ENCODE peak calls at places on chromosome 10, in seven cellular contexts. G, R, B, O, I, L and M are unnamed samples.

GRCh38 chr10:30455816-30456215 is 21.8 kb downstream of the MAP3K8 start:
- DNase-seq in O (no peak), I (no peak), B (no peak), R (no peak), G (no peak), L (no peak), M (no peak)

GRCh38 chr10:31090894-31091607 is 59.4 kb upstream of the ZNF438 start:
- DNase-seq in I (no peak), B (no peak), O (no peak), G (no peak), L (no peak), R (peak; percentile 12), M (no peak)

GRCh38 chr10:99368646-99369045 is 39.5 kb downstream of the CNNM1 start:
- DNase-seq in R (no peak), O (no peak), I (no peak), G (peak; percentile 27), L (peak; percentile 46), B (peak; percentile 82), M (peak; percentile 40)

GRCh38 chr10:78763651-78764395 is 304.9 kb upstream of the ZMIZ1 start:
- DNase-seq in G (no peak), L (no peak), R (peak; percentile 22), O (no peak), I (no peak), B (no peak), M (no peak)

GRCh38 chr10:82811621-82812020 is 936.6 kb downstream of the NRG3 start:
- DNase-seq in L (peak; percentile 60), G (no peak), R (no peak), B (peak; percentile 32), O (no peak), I (peak; percentile 56), M (peak; percentile 24)

GRCh38 chr10:80204193-80204714 is 1.1 kb downstream of the ANXA11 start:
- DNase-seq in I (no peak), L (peak; percentile 82), R (no peak), O (peak; percentile 82), G (peak; percentile 16), B (peak; percentile 76), M (peak; percentile 45)

GRCh38 chr10:22700489-22700888 is 13.9 kb downstream of the PIP4K2A start:
- DNase-seq in I (no peak), L (no peak), R (no peak), B (no peak), O (no peak), G (no peak), M (no peak)

GRCh38 chr10:62433181-62433692 is 59.1 kb downstream of the ZNF365 start:
- DNase-seq in R (peak; percentile 88), G (no peak), I (no peak), O (peak; percentile 100), L (peak; percentile 36), B (peak; percentile 98), M (peak; percentile 91)

GRCh38 chr10:100811261-100811660 is 65.9 kb downstream of the PAX2 start:
- DNase-seq in L (no peak), O (no peak), B (no peak), G (no peak), R (no peak), I (no peak), M (no peak)

GRCh38 chr10:100810091-100810834 is 64.9 kb downstream of the PAX2 start:
- DNase-seq in O (no peak), I (no peak), B (no peak), G (no peak), R (no peak), L (no peak), M (no peak)

GRCh38 chr10:100812978-100813377 is 67.6 kb downstream of the PAX2 start:
- DNase-seq in R (no peak), G (no peak), I (no peak), O (no peak), L (no peak), B (no peak), M (no peak)

GRCh38 chr10:100810835-100811116 is 65.4 kb downstream of the PAX2 start:
- DNase-seq in B (no peak), I (no peak), O (no peak), L (no peak), G (no peak), R (no peak), M (no peak)

GRCh38 chr10:100811752-100812750 is 66.7 kb downstream of the PAX2 start:
- DNase-seq in B (no peak), O (no peak), I (no peak), G (no peak), L (no peak), R (no peak), M (no peak)
- H3K27me3 ChIP-seq in B (peaks cover 77% of the 10 kb centered on the region), O (peaks cover 90% of the 10 kb centered on the region), I (no peaks in the 10 kb centered on the region), G (peaks cover 10% of the 10 kb centered on the region), L (no peaks in the 10 kb centered on the region), R (peaks cover 28% of the 10 kb centered on the region), M (peaks cover 90% of the 10 kb centered on the region)

GRCh38 chr10:6492896-6493295 is 87.2 kb downstream of the PRKCQ start:
- DNase-seq in I (no peak), G (no peak), B (no peak), L (no peak), O (no peak), R (no peak), M (no peak)
- H3K9ac ChIP-seq in I (no peak overlapping the region), G (no peak overlapping the region), B (no peak overlapping the region), L (no peak overlapping the region), O (no peak overlapping the region), R (no peak overlapping the region), M (no peak overlapping the region)

DNA sequence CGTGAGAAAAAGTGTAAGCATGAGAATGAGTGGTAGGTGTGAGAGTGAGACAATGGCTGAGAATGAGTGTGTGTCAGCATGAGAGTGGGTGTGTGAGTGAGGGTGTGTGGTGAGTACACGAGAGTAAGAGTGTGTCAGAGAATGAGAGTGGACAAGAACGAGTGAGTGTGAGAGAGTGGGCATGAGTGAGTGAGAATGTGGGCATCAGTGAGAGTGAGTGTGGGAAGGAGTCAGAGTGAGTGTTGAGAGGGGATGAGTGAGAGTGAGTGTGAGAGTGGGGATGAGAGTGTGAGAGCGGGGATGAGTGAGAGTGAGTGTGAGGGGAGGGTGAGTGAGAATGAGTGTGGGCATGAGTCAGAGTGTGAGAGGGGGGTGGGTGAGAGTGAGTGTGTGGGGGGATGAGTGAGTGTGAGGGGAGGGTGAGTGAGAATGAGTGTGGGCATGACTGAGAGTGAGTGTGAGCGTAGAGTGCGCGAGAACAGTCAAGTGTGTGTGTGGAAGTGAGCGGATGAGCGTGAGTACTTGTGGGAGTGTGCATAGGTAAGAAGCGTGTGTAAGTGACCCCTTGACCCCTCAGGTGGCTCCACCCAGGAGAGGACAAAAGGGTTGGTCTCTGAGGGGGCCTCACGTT is 75.8 kb downstream of the GOLGA7B start:
- DNase-seq in L (no peak), I (no peak), G (no peak), B (no peak), R (no peak), O (no peak), M (no peak)
- H3K27me3 ChIP-seq in L (no peaks in the 10 kb centered on the region), I (no peaks in the 10 kb centered on the region), G (peaks cover 4% of the 10 kb centered on the region), B (peaks cover 24% of the 10 kb centered on the region), R (no peaks in the 10 kb centered on the region), O (no peaks in the 10 kb centered on the region), M (peaks cover 80% of the 10 kb centered on the region)

DNA sequence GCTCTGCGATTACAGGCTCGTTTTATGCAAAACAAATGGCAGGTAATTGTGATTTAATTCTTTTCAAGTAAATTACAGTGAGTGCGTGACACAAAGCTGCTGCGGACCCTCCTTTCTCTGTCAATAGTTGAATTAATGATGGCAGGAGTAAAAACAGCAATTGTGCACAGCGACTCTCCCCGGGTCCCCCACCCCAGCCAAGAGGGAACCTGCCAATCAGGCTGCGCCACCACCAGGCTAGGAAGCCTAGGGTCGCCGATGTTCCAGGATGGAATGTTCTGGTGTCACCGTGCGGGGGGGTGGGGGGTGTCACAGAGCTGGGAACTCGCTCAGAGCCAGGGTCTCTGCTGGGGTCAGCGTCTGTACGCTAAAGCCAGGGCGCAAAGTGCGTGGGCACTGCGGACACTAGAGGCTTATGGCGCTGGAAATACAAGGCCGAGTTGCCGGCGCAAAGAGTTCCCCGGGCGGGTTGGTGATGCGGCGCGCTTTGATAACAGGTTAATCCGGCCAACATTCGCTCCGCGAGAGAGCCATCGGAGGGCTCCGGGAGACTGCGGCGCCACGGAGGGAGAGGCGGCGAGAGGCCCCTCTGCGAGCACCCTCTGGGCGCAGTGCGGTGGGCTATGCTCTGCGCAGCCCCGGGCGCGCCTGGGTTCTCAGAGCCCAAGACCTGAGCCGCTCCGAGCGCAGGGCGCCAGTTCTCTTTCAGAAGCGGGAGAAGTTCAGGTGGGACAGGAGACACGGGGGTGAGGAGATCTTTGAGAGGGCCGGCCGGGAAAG is 192.3 kb downstream of the EMX2 start:
- DNase-seq in I (peak; percentile 55), R (no peak), L (peak; percentile 55), G (no peak), O (no peak), B (no peak), M (no peak)
- H3K9ac ChIP-seq in I (no peak overlapping the region), R (no peak overlapping the region), L (peak overlapping the region; percentile 26), G (no peak overlapping the region), O (no peak overlapping the region), B (no peak overlapping the region), M (no peak overlapping the region)

GRCh38 chr10:101246639-101247038 is 17.4 kb upstream of the LBX1 start:
- DNase-seq in G (no peak), B (no peak), L (no peak), R (no peak), I (no peak), O (no peak), M (no peak)

GRCh38 chr10:101237908-101238731 is 8.9 kb upstream of the LBX1 start:
- DNase-seq in B (no peak), G (no peak), I (no peak), L (no peak), O (no peak), R (no peak), M (no peak)

GRCh38 chr10:101238732-101239105 is 9.5 kb upstream of the LBX1 start:
- DNase-seq in R (no peak), B (peak; percentile 17), L (no peak), G (no peak), I (no peak), O (peak; percentile 38), M (peak; percentile 41)

GRCh38 chr10:101244321-101245050 is 15.2 kb upstream of the LBX1 start:
- DNase-seq in R (peak; percentile 66), O (peak; percentile 26), L (no peak), G (no peak), B (peak; percentile 88), I (no peak), M (no peak)

GRCh38 chr10:101241840-101242707 is 12.8 kb upstream of the LBX1 start:
- DNase-seq in G (no peak), B (no peak), O (no peak), L (no peak), I (no peak), R (peak; percentile 68), M (no peak)
- H3K27me3 ChIP-seq in G (peaks cover 4% of the 10 kb centered on the region), B (peaks cover 36% of the 10 kb centered on the region), O (peaks cover 15% of the 10 kb centered on the region), L (peaks cover 22% of the 10 kb centered on the region), I (peaks cover 39% of the 10 kb centered on the region), R (peaks cover 31% of the 10 kb centered on the region), M (peaks cover 52% of the 10 kb centered on the region)

GRCh38 chr10:86888585-86889381 is 68.6 kb downstream of the MMRN2 start:
- DNase-seq in I (no peak), O (peak; percentile 53), B (peak; percentile 78), L (no peak), R (peak; percentile 45), G (no peak), M (peak; percentile 58)
- H3K9ac ChIP-seq in I (no peak overlapping the region), O (no peak overlapping the region), B (no peak overlapping the region), L (no peak overlapping the region), R (no peak overlapping the region), G (no peak overlapping the region), M (peak overlapping the region; percentile 32)

GRCh38 chr10:117555017-117555416 is 12.5 kb downstream of the EMX2 start:
- DNase-seq in R (no peak), B (no peak), I (no peak), G (no peak), L (no peak), O (no peak), M (no peak)
- H3K27me3 ChIP-seq in R (peaks cover 25% of the 10 kb centered on the region), B (no peaks in the 10 kb centered on the region), I (peaks cover 65% of the 10 kb centered on the region), G (peaks cover 4% of the 10 kb centered on the region), L (peaks cover 55% of the 10 kb centered on the region), O (peaks cover 29% of the 10 kb centered on the region), M (no peaks in the 10 kb centered on the region)